ENCODE peak calls at places on chromosome 12, in four cellular contexts. N, X, W and O are unnamed samples.

GRCh38 chr12:100982511-100983183 is 188.1 kb downstream of the ANO4 start:
- DNase-seq in N (no peak), W (no peak), X (no peak), O (no peak)

GRCh38 chr12:20513189-20513588 is 144.9 kb downstream of the PDE3A start:
- DNase-seq in W (no peak), N (no peak), X (peak; percentile 18), O (peak; percentile 80)

GRCh38 chr12:20740972-20741371 is 45.8 kb downstream of the SLCO1C1 start:
- DNase-seq in X (no peak), W (no peak), N (no peak), O (no peak)

GRCh38 chr12:26287666-26288408 is 92.5 kb downstream of the SSPN start:
- DNase-seq in W (no peak), X (no peak), N (no peak), O (no peak)

GRCh38 chr12:65603428-65604351 is 220.6 kb upstream of the HMGA2 start:
- DNase-seq in W (peak; percentile 48), N (peak; percentile 92), X (peak; percentile 90), O (peak; percentile 84)

GRCh38 chr12:131836193-131836592 is 8.0 kb downstream of the MMP17 start:
- DNase-seq in N (peak; percentile 33), W (no peak), X (peak; percentile 33), O (peak; percentile 51)

GRCh38 chr12:20367731-20368652 is at the start of gene PDE3A:
- DNase-seq in N (peak; percentile 42), W (peak; percentile 84), X (peak; percentile 85), O (peak; percentile 92)

GRCh38 chr12:115232455-115233156 is 548.6 kb upstream of the TBX3 start:
- DNase-seq in N (no peak), X (peak; percentile 88), W (no peak), O (no peak)

GRCh38 chr12:118429703-118430383 is 53.5 kb downstream of the SUDS3 start:
- DNase-seq in W (no peak), N (no peak), X (no peak), O (no peak)

GRCh38 chr12:106629797-106630669 is 47.2 kb downstream of the RFX4 start:
- DNase-seq in N (peak; percentile 43), X (peak; percentile 14), W (no peak), O (no peak)

GRCh38 chr12:26233620-26234019 is 38.2 kb downstream of the SSPN start:
- DNase-seq in W (no peak), X (peak; percentile 71), N (no peak), O (peak; percentile 31)

DNA sequence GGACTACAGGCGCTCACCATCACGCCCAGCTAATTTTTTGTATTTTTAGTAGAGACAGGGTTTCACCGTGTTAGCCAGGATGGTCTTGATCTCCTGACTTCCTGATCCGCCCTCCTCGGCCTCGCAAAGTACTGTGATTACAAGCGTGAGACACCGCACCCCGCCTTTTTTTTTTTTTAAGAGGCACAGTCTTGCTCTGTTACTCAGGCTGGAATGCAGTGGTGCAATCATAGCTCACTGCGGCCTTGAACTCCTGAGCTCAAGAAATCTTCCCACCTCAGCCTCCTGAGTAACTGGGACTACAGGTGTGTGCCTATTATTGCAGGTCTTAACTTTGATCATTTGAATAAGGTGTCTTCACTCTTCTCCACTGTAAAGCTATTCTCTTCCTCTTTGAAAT is 5.3 kb upstream of the GLTP start:
- DNase-seq in N (peak; percentile 49), W (no peak), X (no peak), O (no peak)
- H3K4me1 ChIP-seq in N (peaks cover 33% of the 10 kb centered on the region), W (peaks cover 56% of the 10 kb centered on the region), X (peaks cover 33% of the 10 kb centered on the region), O (peaks cover 24% of the 10 kb centered on the region)

GRCh38 chr12:110883251-110883650 is 36.5 kb downstream of the CCDC63 start:
- DNase-seq in X (no peak), N (no peak), W (no peak), O (no peak)

GRCh38 chr12:110885152-110885840 is 35.1 kb downstream of the MYL2 start:
- DNase-seq in X (no peak), N (no peak), W (no peak), O (no peak)

GRCh38 chr12:110889361-110889760 is 31.0 kb downstream of the MYL2 start:
- DNase-seq in W (no peak), N (no peak), X (no peak), O (no peak)

GRCh38 chr12:110893956-110894355 is 26.4 kb downstream of the MYL2 start:
- DNase-seq in X (no peak), W (no peak), N (no peak), O (no peak)

GRCh38 chr12:110888256-110888991 is 32.0 kb downstream of the MYL2 start:
- DNase-seq in N (no peak), X (no peak), W (no peak), O (no peak)
- H3K4me3 ChIP-seq in N (peak overlapping the region; percentile 84), X (no peak overlapping the region), W (no peak overlapping the region), O (peak overlapping the region; percentile 88)

GRCh38 chr12:24856541-24856940 is 92.4 kb downstream of the BCAT1 start:
- DNase-seq in N (no peak), X (no peak), W (no peak), O (no peak)

GRCh38 chr12:24864796-24865125 is 84.1 kb downstream of the BCAT1 start:
- DNase-seq in X (peak; percentile 19), W (no peak), N (no peak), O (peak; percentile 32)

GRCh38 chr12:24860546-24860945 is 88.4 kb downstream of the BCAT1 start:
- DNase-seq in N (no peak), X (no peak), W (no peak), O (peak; percentile 33)

DNA sequence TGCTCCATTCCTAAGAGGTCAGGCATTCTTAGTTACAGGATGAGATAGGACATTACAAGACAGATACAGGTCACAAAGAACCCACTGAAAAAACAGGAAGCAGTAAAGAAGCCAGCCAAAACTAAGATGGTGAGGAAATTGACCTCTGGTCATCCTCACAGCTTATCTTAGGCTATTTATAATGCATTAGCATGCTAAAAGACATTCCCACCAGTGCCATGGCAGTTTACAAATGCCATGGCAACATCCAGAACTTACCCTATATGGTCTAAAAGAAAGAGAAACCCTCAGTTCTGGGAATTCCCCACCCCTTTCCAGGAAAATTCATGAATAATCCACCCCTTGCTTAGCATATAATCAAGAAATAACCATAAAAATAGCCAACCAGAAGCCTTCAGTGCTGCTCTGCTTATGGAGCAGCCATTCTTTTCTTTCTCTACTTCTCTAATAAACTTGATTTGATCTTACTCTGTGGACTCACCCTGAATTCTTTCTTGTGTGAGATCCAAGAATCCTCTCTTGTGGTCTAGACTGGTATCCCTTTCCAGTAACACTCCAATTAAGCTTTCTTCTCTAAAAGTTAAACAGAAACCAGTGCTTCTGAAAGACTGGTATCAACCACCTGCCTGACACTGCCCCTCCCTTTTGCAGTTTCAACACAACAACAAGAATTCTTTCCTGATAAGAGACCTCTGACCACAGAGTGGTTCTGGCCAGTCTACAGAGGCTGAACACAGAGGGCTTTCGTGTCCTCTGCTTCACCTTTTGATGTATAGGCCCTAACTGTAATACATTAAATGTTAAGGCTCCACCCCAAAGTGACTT is 86.9 kb downstream of the BCAT1 start:
- DNase-seq in X (no peak), N (no peak), W (no peak), O (no peak)
- H3K9me3 ChIP-seq in X (no peaks in the 10 kb centered on the region), N (no peaks in the 10 kb centered on the region), W (no peaks in the 10 kb centered on the region), O (peaks cover 5% of the 10 kb centered on the region)

DNA sequence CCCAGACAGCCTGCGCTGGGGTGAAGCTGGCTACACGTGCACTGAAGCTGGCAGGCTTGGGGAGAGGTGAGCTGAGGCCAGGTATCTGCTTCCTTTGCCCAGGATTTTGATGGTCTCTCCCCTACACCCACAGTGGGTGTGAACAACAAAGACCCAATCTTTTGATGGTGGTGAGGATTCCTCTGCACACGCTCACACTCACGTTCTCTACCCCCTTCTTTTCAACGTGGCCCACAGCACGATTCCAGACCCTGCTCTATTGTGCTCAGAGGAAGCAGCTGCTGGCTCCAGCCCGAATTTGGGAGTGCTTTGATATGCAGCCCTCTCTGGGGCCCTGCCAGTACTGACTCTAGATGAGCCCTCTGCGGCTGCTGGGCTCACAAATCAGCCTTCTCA is 4.9 kb downstream of the CD9 start:
- DNase-seq in X (no peak), W (no peak), N (no peak), O (peak; percentile 39)
- H3K4me1 ChIP-seq in X (peaks cover 18% of the 10 kb centered on the region), W (peaks cover 33% of the 10 kb centered on the region), N (peaks cover 30% of the 10 kb centered on the region), O (peaks cover 21% of the 10 kb centered on the region)

DNA sequence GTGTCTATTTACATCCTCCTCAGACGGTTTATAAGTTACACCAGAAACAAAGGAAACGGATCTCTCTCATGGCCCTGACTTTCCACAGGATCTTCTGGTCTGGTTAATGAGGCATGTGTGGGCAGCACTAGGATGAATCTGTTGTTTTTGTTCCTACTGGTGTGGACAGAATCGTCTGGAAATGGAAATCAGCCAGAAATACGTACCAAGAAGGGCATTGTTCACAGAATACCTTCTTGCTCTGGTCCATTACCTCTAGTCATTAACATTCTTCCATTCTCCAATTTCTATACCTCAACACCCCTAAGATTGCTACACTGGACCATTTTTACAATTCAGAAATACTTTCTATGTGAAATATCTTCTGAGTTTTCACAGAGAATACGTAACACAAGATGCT is 86.0 kb downstream of the TPH2 start:
- DNase-seq in W (no peak), X (no peak), N (no peak), O (no peak)
- H3K4me3 ChIP-seq in W (no peak overlapping the region), X (no peak overlapping the region), N (no peak overlapping the region), O (no peak overlapping the region)